ENCODE peak calls at places on chromosomes 4 and X, in five cellular contexts. One of them, this sample, is unnamed.
A peak's percentile ranks its signal among the peaks of the same experiment; 100 is the strongest.

GRCh38 chrX:21639775-21640174 is 18.4 kb downstream of the KLHL34 start:
- DNase-seq in retinal pigment epithelial cell: no peak
- DNase-seq in kidney: no peak
- DNase-seq in bronchial epithelial cell: no peak
- DNase-seq in progenitor cell of endocrine pancreas: no peak
- DNase-seq in this sample: no peak

GRCh38 chr4:16212138-16212782 is 14.0 kb downstream of the TAPT1 start:
- DNase-seq in retinal pigment epithelial cell: no peak
- DNase-seq in kidney: no peak
- DNase-seq in bronchial epithelial cell: no peak
- DNase-seq in progenitor cell of endocrine pancreas: no peak
- DNase-seq in this sample: no peak

GRCh38 chr4:37068580-37068979 is 176.0 kb upstream of the NWD2 start:
- DNase-seq in retinal pigment epithelial cell: no peak
- DNase-seq in kidney: no peak
- DNase-seq in bronchial epithelial cell: no peak
- DNase-seq in progenitor cell of endocrine pancreas: no peak
- DNase-seq in this sample: no peak

GRCh38 chr4:95267081-95267480 is 281.7 kb downstream of the UNC5C start:
- DNase-seq in retinal pigment epithelial cell: no peak
- DNase-seq in kidney: no peak
- DNase-seq in bronchial epithelial cell: peak; percentile 56
- DNase-seq in progenitor cell of endocrine pancreas: no peak
- DNase-seq in this sample: no peak

GRCh38 chrX:15881498-15881897 is 26.9 kb upstream of the AP1S2 start:
- DNase-seq in retinal pigment epithelial cell: no peak
- DNase-seq in kidney: no peak
- DNase-seq in bronchial epithelial cell: no peak
- DNase-seq in progenitor cell of endocrine pancreas: no peak
- DNase-seq in this sample: no peak

GRCh38 chr4:87856816-87857215 is 24.0 kb downstream of the MEPE start:
- DNase-seq in retinal pigment epithelial cell: no peak
- DNase-seq in kidney: no peak
- DNase-seq in bronchial epithelial cell: peak; percentile 17
- DNase-seq in progenitor cell of endocrine pancreas: no peak
- DNase-seq in this sample: no peak

GRCh38 chrX:12309040-12309732 is 170.9 kb downstream of the FRMPD4 start:
- DNase-seq in retinal pigment epithelial cell: no peak
- DNase-seq in kidney: no peak
- DNase-seq in bronchial epithelial cell: peak; percentile 50
- DNase-seq in progenitor cell of endocrine pancreas: no peak
- DNase-seq in this sample: no peak

GRCh38 chr4:189124149-189124758 is 816.4 kb upstream of the FRG1 start:
- DNase-seq in retinal pigment epithelial cell: no peak
- DNase-seq in kidney: no peak
- DNase-seq in bronchial epithelial cell: peak; percentile 39
- DNase-seq in progenitor cell of endocrine pancreas: no peak
- DNase-seq in this sample: no peak

GRCh38 chr4:88110826-88111225 is 47.6 kb downstream of the ABCG2 start:
- DNase-seq in retinal pigment epithelial cell: no peak
- DNase-seq in kidney: no peak
- DNase-seq in bronchial epithelial cell: peak; percentile 8
- DNase-seq in progenitor cell of endocrine pancreas: no peak
- DNase-seq in this sample: no peak

GRCh38 chr4:170227928-170228327 is 138.2 kb upstream of the AADAT start:
- DNase-seq in retinal pigment epithelial cell: no peak
- DNase-seq in kidney: no peak
- DNase-seq in bronchial epithelial cell: no peak
- DNase-seq in progenitor cell of endocrine pancreas: no peak
- DNase-seq in this sample: no peak

GRCh38 chr4:138659041-138659565 is 356.5 kb upstream of the NOCT start:
- DNase-seq in retinal pigment epithelial cell: no peak
- DNase-seq in kidney: no peak
- DNase-seq in bronchial epithelial cell: no peak
- DNase-seq in progenitor cell of endocrine pancreas: no peak
- DNase-seq in this sample: no peak

DNA sequence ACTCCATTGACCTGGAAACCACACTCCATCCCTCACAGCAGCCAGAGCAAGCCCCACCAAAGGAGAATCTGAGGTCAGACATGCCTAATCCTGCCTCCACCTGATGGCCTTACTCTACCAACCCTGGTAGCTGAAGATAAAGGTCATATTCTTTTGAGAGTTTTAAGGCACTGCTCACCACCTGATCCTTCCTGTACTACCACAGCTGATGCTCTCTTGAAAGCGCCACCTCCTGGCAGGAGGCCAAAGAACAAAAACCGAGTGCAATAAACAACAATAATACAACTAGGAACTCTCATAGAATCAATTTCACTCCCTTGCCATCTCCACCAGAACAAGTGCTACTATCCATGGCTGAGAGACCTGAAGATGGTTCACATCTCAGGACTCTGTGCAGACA is 301.6 kb downstream of the NAF1 start:
- DNase-seq in retinal pigment epithelial cell: no peak
- DNase-seq in kidney: no peak
- DNase-seq in bronchial epithelial cell: no peak
- DNase-seq in progenitor cell of endocrine pancreas: no peak
- DNase-seq in this sample: no peak
- TF ChIP-seq CTCF in retinal pigment epithelial cell: no peak
- TF ChIP-seq CTCF in kidney: no peak
- TF ChIP-seq CTCF in bronchial epithelial cell: no peak
- TF ChIP-seq CTCF in progenitor cell of endocrine pancreas: no peak
- TF ChIP-seq CTCF in this sample: no peak

GRCh38 chrX:103503163-103503852 is 16.0 kb downstream of the RAB40A start:
- DNase-seq in retinal pigment epithelial cell: no peak
- DNase-seq in kidney: no peak
- DNase-seq in bronchial epithelial cell: peak; percentile 13
- DNase-seq in progenitor cell of endocrine pancreas: no peak
- DNase-seq in this sample: no peak
- TF ChIP-seq CTCF in retinal pigment epithelial cell: peak; percentile 6
- TF ChIP-seq CTCF in kidney: no peak
- TF ChIP-seq CTCF in bronchial epithelial cell: no peak
- TF ChIP-seq CTCF in progenitor cell of endocrine pancreas: no peak
- TF ChIP-seq CTCF in this sample: no peak

DNA sequence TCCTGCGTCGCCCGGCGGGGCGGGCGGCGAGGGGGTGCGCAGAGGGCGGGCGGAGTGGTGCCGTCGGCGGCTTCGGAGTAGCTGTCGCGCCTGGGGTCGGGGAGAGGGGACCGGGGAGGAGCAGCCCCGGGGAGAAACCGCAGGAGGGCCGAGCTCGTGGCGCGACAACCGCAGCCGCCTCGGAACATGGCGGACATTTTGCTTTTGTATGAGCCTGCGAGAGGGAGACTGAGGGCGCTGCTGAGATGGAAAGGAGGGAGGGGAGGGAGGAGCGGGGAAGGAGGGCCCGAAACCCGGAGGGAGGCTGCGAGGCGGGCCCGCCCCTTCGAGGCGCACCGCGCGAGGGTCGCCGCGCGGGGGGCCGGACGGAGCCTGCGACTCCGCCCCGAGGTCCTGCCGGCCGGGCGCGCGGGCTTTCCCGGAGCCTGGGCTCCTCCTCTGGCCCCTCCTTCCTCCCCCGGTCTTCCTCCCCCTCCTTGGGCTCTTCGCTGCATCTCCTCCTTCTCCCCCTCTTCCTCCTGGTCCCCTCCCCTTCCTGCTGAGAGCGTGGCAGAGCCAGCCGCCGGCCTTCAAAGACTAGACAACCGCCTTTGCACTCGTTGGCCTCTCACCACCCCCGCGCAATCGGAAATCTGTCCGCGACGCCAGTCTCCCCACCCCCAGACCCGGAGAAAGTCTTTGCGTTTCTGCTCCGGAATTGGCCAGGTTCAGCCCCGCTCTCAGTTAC is 1.1 kb downstream of the INTS6L start:
- DNase-seq in retinal pigment epithelial cell: peak; percentile 31
- DNase-seq in kidney: peak; percentile 96
- DNase-seq in bronchial epithelial cell: peak; percentile 83
- DNase-seq in progenitor cell of endocrine pancreas: peak; percentile 49
- DNase-seq in this sample: peak; percentile 88
- TF ChIP-seq CTCF in retinal pigment epithelial cell: no peak
- TF ChIP-seq CTCF in kidney: no peak
- TF ChIP-seq CTCF in bronchial epithelial cell: no peak
- TF ChIP-seq CTCF in progenitor cell of endocrine pancreas: no peak
- TF ChIP-seq CTCF in this sample: no peak

GRCh38 chr4:23368081-23368697 is 521.7 kb downstream of the PPARGC1A start:
- DNase-seq in retinal pigment epithelial cell: no peak
- DNase-seq in kidney: no peak
- DNase-seq in bronchial epithelial cell: peak; percentile 21
- DNase-seq in progenitor cell of endocrine pancreas: no peak
- DNase-seq in this sample: no peak
- TF ChIP-seq CTCF in retinal pigment epithelial cell: peak; percentile 42
- TF ChIP-seq CTCF in kidney: peak; percentile 33
- TF ChIP-seq CTCF in bronchial epithelial cell: peak; percentile 37
- TF ChIP-seq CTCF in progenitor cell of endocrine pancreas: peak; percentile 52
- TF ChIP-seq CTCF in this sample: peak; percentile 21

This sample was measured in lower lobe of right lung.